ENCODE peak calls at places on chromosome 2, in seven cellular contexts. One of them, this sample, is unnamed.
A peak's percentile ranks its signal among the peaks of the same experiment; 100 is the strongest.

GRCh38 chr2:127776122-127776780 is 34.7 kb downstream of the WDR33 start:
- DNase-seq in HTR-8/SVneo: no peak
- DNase-seq in stimulated activated naive B cell treated with anti-CD40 and anti-IgM and Interleukin-4, amounts not matched to agents 10 μg/mL and 1 μg/mL and 100 μg/mL, for 72 hours: no peak
- DNase-seq in NCI-H69: no peak
- DNase-seq in tibial artery: no peak
- DNase-seq in ELR: no peak
- DNase-seq in MCF 10A: no peak
- DNase-seq in this sample: no peak

GRCh38 chr2:216181953-216182352 is 72.8 kb downstream of the XRCC5 start:
- DNase-seq in NCI-H69: no peak
- DNase-seq in MCF 10A: no peak
- DNase-seq in ELR: no peak
- DNase-seq in stimulated activated naive B cell treated with anti-CD40 and anti-IgM and Interleukin-4, amounts not matched to agents 10 μg/mL and 1 μg/mL and 100 μg/mL, for 72 hours: no peak
- DNase-seq in tibial artery: no peak
- DNase-seq in HTR-8/SVneo: no peak
- DNase-seq in this sample: no peak

GRCh38 chr2:206936006-206936405 is 3.3 kb upstream of the CPO start:
- DNase-seq in MCF 10A: no peak
- DNase-seq in HTR-8/SVneo: no peak
- DNase-seq in tibial artery: no peak
- DNase-seq in NCI-H69: no peak
- DNase-seq in stimulated activated naive B cell treated with anti-CD40 and anti-IgM and Interleukin-4, amounts not matched to agents 10 μg/mL and 1 μg/mL and 100 μg/mL, for 72 hours: no peak
- DNase-seq in ELR: no peak
- DNase-seq in this sample: no peak

GRCh38 chr2:183253441-183254130 is 129.3 kb downstream of the NUP35 start:
- DNase-seq in MCF 10A: no peak
- DNase-seq in HTR-8/SVneo: no peak
- DNase-seq in tibial artery: no peak
- DNase-seq in stimulated activated naive B cell treated with anti-CD40 and anti-IgM and Interleukin-4, amounts not matched to agents 10 μg/mL and 1 μg/mL and 100 μg/mL, for 72 hours: no peak
- DNase-seq in NCI-H69: no peak
- DNase-seq in ELR: no peak
- DNase-seq in this sample: no peak

GRCh38 chr2:60503923-60504514 is 49.4 kb downstream of the BCL11A start:
- DNase-seq in MCF 10A: no peak
- DNase-seq in NCI-H69: no peak
- DNase-seq in tibial artery: no peak
- DNase-seq in ELR: no peak
- DNase-seq in HTR-8/SVneo: no peak
- DNase-seq in stimulated activated naive B cell treated with anti-CD40 and anti-IgM and Interleukin-4, amounts not matched to agents 10 μg/mL and 1 μg/mL and 100 μg/mL, for 72 hours: no peak
- DNase-seq in this sample: no peak

GRCh38 chr2:112692914-112693313 is 27.9 kb upstream of the NT5DC4 start:
- DNase-seq in tibial artery: no peak
- DNase-seq in HTR-8/SVneo: no peak
- DNase-seq in NCI-H69: no peak
- DNase-seq in MCF 10A: peak; percentile 56
- DNase-seq in stimulated activated naive B cell treated with anti-CD40 and anti-IgM and Interleukin-4, amounts not matched to agents 10 μg/mL and 1 μg/mL and 100 μg/mL, for 72 hours: no peak
- DNase-seq in ELR: peak; percentile 30
- DNase-seq in this sample: no peak

GRCh38 chr2:204652063-204652462 is 106.8 kb downstream of the PARD3B start:
- DNase-seq in MCF 10A: no peak
- DNase-seq in tibial artery: no peak
- DNase-seq in stimulated activated naive B cell treated with anti-CD40 and anti-IgM and Interleukin-4, amounts not matched to agents 10 μg/mL and 1 μg/mL and 100 μg/mL, for 72 hours: no peak
- DNase-seq in ELR: no peak
- DNase-seq in NCI-H69: no peak
- DNase-seq in HTR-8/SVneo: no peak
- DNase-seq in this sample: no peak

GRCh38 chr2:27621524-27621923 is 7.3 kb downstream of the CCDC121 start:
- DNase-seq in ELR: no peak
- DNase-seq in MCF 10A: no peak
- DNase-seq in tibial artery: no peak
- DNase-seq in NCI-H69: no peak
- DNase-seq in stimulated activated naive B cell treated with anti-CD40 and anti-IgM and Interleukin-4, amounts not matched to agents 10 μg/mL and 1 μg/mL and 100 μg/mL, for 72 hours: no peak
- DNase-seq in HTR-8/SVneo: no peak
- DNase-seq in this sample: no peak